ENCODE peak calls at places on chromosomes 4 and X, in five cellular contexts. V is IMR-90, Z is HCT116, A is endodermal cell, H is K562. M is an unnamed sample.

GRCh38 chr4:186761281-186761897 is 37.7 kb upstream of the FAT1 start:
- DNase-seq in V (no peak), A (no peak), H (no peak), Z (no peak), M (no peak)

GRCh38 chrX:101206471-101206870 is 13.1 kb upstream of the DRP2 start:
- DNase-seq in V (peak), H (peak), A (no peak), Z (peak), M (peak)

GRCh38 chrX:42025861-42026260 is 102.5 kb upstream of the CASK start:
- DNase-seq in H (no peak), A (no peak), Z (no peak), V (no peak), M (peak)

GRCh38 chr4:54093609-54094240 is 6.2 kb upstream of the GSX2 start:
- DNase-seq in Z (no peak), A (peak), V (no peak), H (no peak), M (no peak)

GRCh38 chrX:14027031-14027430 is 2.7 kb downstream of the GEMIN8 start:
- DNase-seq in Z (no peak), V (peak), H (no peak), A (no peak), M (peak)

GRCh38 chr4:27011401-27011800 is 150.8 kb downstream of the STIM2 start:
- DNase-seq in Z (no peak), A (no peak), V (no peak), H (no peak), M (no peak)

GRCh38 chrX:134949271-134949670 is 41.5 kb upstream of the SMIM10 start:
- DNase-seq in H (no peak), A (no peak), V (peak), Z (peak), M (peak)

GRCh38 chr4:61202100-61202637 is 2.0 kb downstream of the ADGRL3 start:
- DNase-seq in H (no peak), A (no peak), Z (no peak), V (no peak), M (no peak)

GRCh38 chrX:120512627-120513026 is 43.5 kb upstream of the LAMP2 start:
- DNase-seq in H (no peak), Z (no peak), V (no peak), A (no peak), M (no peak)

GRCh38 chr4:2462218-2462991 is 6.5 kb upstream of the RNF4 start:
- DNase-seq in V (peak), Z (peak), H (peak), A (peak), M (peak)

GRCh38 chr4:104494822-104495559 is at the start of gene CXXC4:
- DNase-seq in V (peak), H (peak), Z (peak), A (peak), M (peak)

GRCh38 chr4:26022346-26022891 is 108.4 kb downstream of the SMIM20 start:
- DNase-seq in V (peak), A (no peak), Z (no peak), H (no peak), M (peak)

GRCh38 chr4:157389751-157390150 is 169.2 kb downstream of the GRIA2 start:
- DNase-seq in Z (no peak), H (no peak), V (no peak), A (no peak), M (peak)

GRCh38 chrX:3076416-3076991 is 35.2 kb downstream of the ARSF start:
- DNase-seq in A (peak), H (no peak), V (no peak), Z (no peak), M (no peak)

GRCh38 chr4:139229534-139230039 is 50.4 kb downstream of the MGARP start:
- DNase-seq in A (no peak), Z (peak), V (peak), H (peak), M (peak)

GRCh38 chrX:74449937-74450330 is 28.6 kb downstream of the SLC16A2 start:
- DNase-seq in V (peak), H (no peak), Z (no peak), A (no peak), M (no peak)

GRCh38 chr4:128606173-128606572 is 203.3 kb upstream of the JADE1 start:
- DNase-seq in A (no peak), H (no peak), Z (no peak), V (peak), M (peak)

GRCh38 chr4:110628321-110629213 is 5.7 kb upstream of the PITX2 start:
- DNase-seq in A (peak), V (no peak), Z (no peak), H (no peak), M (no peak)

DNA sequence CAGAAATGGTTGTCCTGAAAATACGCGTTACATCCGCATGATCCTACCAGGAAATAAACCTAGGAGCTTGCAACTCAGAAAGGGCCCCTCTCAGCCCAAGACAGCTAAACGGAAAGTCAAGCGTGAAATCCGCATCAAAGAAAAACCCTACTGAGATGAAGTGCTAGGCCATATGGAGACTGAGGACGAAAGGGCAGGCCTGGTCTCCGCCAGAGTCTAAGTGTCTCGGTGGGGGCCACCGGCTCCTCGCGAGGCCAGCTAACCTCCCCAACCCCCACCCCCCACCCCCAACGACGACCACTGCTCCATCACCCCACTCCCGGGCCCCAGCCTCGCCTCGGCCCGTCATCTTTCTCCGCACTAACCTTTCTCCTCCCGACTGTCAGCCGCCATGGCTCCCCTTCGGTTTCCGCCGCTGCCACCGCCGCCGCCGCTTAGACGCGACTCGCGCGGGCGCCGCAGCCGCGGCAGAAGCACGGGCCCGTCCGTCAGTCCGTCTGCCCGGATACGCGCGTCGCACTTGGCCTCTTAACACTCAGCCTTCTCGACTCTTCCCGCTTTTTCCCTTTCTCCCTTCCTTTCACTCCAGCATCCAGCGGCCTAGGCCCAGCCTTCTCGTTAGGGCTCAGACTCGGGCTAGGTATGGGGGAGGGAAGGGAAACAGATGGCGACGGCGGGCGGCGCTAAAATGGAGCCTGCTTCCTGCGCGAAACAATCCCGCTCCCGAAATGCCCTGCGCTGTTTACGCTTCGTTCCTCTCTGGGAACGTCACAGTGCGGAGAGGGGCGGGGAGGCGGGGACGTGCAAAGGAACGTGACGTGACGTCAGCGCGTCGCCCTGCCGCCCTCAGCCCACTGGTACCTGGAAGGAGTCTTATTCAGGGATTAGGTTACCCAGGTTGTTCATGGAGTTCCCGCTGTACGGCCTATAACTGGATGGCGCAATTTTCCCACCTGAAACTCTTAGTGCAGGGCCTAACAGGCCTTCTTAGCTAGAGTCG is at the start of gene YTHDC1:
- DNase-seq in V (peak), Z (peak), H (peak), A (peak), M (peak)
- H3K9ac ChIP-seq in V (peak), Z (peak), H (peak), A (peak), M (peak)

DNA sequence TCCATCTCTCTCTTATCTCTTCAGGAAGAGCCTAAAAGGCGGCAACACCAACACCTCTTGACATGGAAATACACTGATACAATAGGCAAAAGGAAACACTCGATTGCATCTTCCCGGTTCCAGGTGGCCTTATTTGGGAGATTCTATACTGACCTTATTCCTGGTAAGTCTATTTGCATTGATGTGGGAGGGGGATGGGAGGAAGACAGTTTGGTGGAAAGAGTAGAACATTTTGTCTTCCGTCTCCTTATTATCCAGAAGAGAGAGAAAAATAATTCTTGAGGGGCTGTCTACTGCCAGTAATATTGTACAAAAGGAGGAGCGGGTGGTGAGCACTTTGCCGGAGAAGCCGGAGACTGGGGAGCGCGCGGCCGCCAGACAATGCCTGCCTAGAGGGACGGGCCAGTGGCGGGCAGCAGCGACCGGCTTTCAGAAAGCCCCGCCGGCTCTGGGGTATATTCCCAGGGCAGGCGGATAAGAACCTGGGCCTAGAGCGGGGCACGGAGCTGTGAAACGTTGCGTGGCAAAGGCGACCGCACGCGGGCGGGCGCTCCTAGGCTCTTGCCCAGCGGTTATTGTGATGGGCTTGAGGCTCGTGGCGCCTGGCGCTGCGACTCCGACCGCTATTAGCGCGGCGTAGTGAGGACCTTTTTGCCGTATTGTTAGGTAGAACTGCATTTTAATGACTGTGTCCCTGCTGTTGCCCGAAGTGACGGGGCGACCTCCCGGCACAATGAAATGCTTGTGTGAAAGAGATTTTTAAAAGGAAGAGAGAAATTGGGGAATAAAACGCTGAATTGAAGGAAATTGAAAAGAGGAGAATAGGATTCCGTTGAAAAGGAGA is 520 bp downstream of the PRDM8 start:
- DNase-seq in V (no peak), Z (no peak), A (peak), H (no peak), M (peak)
- H3K9ac ChIP-seq in V (peak), Z (no peak), A (no peak), H (no peak), M (no peak)

DNA sequence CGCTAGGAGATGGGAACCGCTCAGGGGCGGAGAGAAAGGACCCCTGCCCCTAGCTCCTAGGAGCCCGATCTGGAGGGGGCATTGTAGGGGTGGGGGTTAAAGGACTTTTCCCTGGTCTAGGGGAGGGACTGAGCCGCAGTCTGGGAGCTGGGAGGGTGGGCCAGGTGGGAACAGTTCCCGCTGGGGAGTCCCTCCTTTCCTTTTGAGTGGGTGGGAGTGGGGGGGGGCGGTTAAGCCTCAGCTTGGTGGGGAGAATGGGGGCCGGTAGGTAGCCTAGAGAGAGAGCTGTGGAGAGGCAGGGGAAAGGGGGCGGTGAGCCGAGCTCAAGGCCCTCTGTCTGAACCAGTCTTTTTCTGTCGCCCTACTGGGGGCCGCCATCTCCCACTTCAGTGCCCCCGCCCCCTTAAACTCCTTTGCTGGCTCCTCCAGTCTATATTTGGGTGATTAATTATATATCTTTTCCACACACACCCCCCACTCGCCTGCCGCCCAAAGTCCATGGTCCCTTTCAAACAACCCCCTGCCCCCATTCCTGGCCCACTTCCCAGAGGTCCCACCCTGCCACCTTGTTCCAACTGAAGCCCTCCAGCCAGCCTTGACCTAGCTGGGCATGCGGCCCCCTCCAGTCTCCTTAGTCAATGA is 822 bp downstream of the ZNF275 start:
- DNase-seq in A (no peak), V (no peak), Z (no peak), H (no peak), M (no peak)
- H3K9ac ChIP-seq in A (peak), V (peak), Z (peak), H (peak), M (peak)

GRCh38 chr4:31022702-31023101 is 302.5 kb downstream of the PCDH7 start:
- DNase-seq in Z (no peak), H (no peak), A (no peak), V (no peak), M (no peak)
- H3K9ac ChIP-seq in Z (peak), H (no peak), A (no peak), V (no peak), M (no peak)

GRCh38 chrX:40303256-40304077 is 205.7 kb upstream of the BCOR start:
- DNase-seq in Z (no peak), V (no peak), H (no peak), A (peak), M (no peak)
- H3K9ac ChIP-seq in Z (no peak), V (no peak), H (no peak), A (no peak), M (no peak)

GRCh38 chr4:105933083-105933482 is 37.8 kb downstream of the NPNT start:
- DNase-seq in V (no peak), Z (no peak), H (no peak), A (no peak), M (no peak)
- H3K9ac ChIP-seq in V (no peak), Z (no peak), H (no peak), A (no peak), M (no peak)

GRCh38 chr4:3723232-3723642 is 42.9 kb upstream of the ADRA2C start:
- DNase-seq in H (no peak), V (no peak), A (no peak), Z (no peak), M (no peak)

GRCh38 chr4:3725936-3726895 is 40.0 kb upstream of the ADRA2C start:
- DNase-seq in A (no peak), V (no peak), H (no peak), Z (no peak), M (no peak)

GRCh38 chr4:3721627-3722026 is 44.6 kb upstream of the ADRA2C start:
- DNase-seq in A (no peak), V (no peak), Z (no peak), H (no peak), M (no peak)

GRCh38 chr4:3722446-3723231 is 43.5 kb upstream of the ADRA2C start:
- DNase-seq in Z (no peak), H (no peak), A (no peak), V (no peak), M (no peak)

GRCh38 chr4:3724319-3725231 is 41.6 kb upstream of the ADRA2C start:
- DNase-seq in H (no peak), V (no peak), A (peak), Z (no peak), M (no peak)
- H3K9ac ChIP-seq in H (no peak), V (no peak), A (no peak), Z (no peak), M (no peak)

M was measured in endothelial cell of umbilical vein.